ENCODE peak calls at places on chromosomes 1 and 21, in seven cellular contexts. A is fibroblast of mammary gland; S is anterior cingulate cortex; Z is activated CD8-positive, alpha-beta T cell treated with anti-CD3 and anti-CD28 coated beads for 36 hours; H is stimulated activated CD8-positive, alpha-beta memory T cell treated with anti-CD3 and anti-CD28 coated beads, Interleukin-15, amount 100 ng/mL, for 4 hours; B is HS-5; E is stimulated activated CD4-positive, alpha-beta T cell treated with anti-CD3 and anti-CD28 coated beads, TNF-alpha, amount 100 ng/mL, for 48 hours. U is an unnamed sample.

GRCh38 chr1:67705735-67706454 is 20.9 kb downstream of the GADD45A start:
- DNase-seq in A (no peak), S (no peak), Z (no peak), H (no peak), B (no peak), E (no peak), U (no peak)

GRCh38 chr1:2795926-2796325 is 5.6 kb downstream of the TTC34 start:
- DNase-seq in A (no peak), S (no peak), Z (no peak), H (no peak), B (no peak), E (no peak), U (no peak)

GRCh38 chr1:165855010-165855838 is 27.8 kb downstream of the UCK2 start:
- DNase-seq in A (no peak), S (peak), Z (no peak), H (no peak), B (no peak), E (no peak), U (no peak)

GRCh38 chr1:185767721-185768120 is 33.5 kb downstream of the HMCN1 start:
- DNase-seq in A (no peak), S (no peak), Z (no peak), H (no peak), B (no peak), E (no peak), U (no peak)

GRCh38 chr21:29056538-29057050 is 16.9 kb downstream of the CCT8 start:
- DNase-seq in A (no peak), S (no peak), Z (no peak), H (no peak), B (no peak), E (no peak), U (no peak)

GRCh38 chr1:170377896-170378634 is 153.9 kb upstream of the GORAB start:
- DNase-seq in A (peak), S (no peak), Z (no peak), H (no peak), B (peak), E (no peak), U (no peak)

GRCh38 chr1:245205396-245205795 is 50.6 kb downstream of the KIF26B start:
- DNase-seq in A (no peak), S (no peak), Z (no peak), H (no peak), B (no peak), E (no peak), U (no peak)

GRCh38 chr1:3858231-3858981 is 1.1 kb downstream of the DFFB start:
- DNase-seq in A (peak), S (peak), Z (peak), H (no peak), B (no peak), E (no peak), U (no peak)

GRCh38 chr1:184212649-184213314 is 161.3 kb downstream of the TSEN15 start:
- DNase-seq in A (peak), S (no peak), Z (no peak), H (no peak), B (peak), E (no peak), U (no peak)

GRCh38 chr1:185846672-185847440 is 112.7 kb downstream of the HMCN1 start:
- DNase-seq in A (peak), S (no peak), Z (no peak), H (no peak), B (no peak), E (no peak), U (no peak)

GRCh38 chr1:218660678-218661053 is 315.5 kb downstream of the TGFB2 start:
- DNase-seq in A (peak), S (no peak), Z (no peak), H (no peak), B (peak), E (no peak), U (no peak)

GRCh38 chr21:16072692-16073091 is 342.9 kb downstream of the USP25 start:
- DNase-seq in A (peak), S (no peak), Z (no peak), H (no peak), B (peak), E (no peak), U (no peak)

GRCh38 chr1:53339736-53340385 is 12.0 kb upstream of the LRP8 start:
- DNase-seq in A (no peak), S (no peak), Z (no peak), H (no peak), B (no peak), E (no peak), U (no peak)

GRCh38 chr1:31412205-31412604 is 808 bp upstream of the SERINC2 start:
- DNase-seq in A (no peak), S (no peak), Z (no peak), H (no peak), B (no peak), E (no peak), U (no peak)

U was measured in GM06990.